ENCODE peak calls at places on chromosomes 4 and X, in four cellular contexts. Y, X, D and H are unnamed samples.

GRCh38 chr4:70269674-70270073 is 27.3 kb downstream of the CSN3 start:
- DNase-seq in Y (no peak), D (no peak), X (no peak), H (no peak)

GRCh38 chr4:8547108-8547911 is 32.9 kb upstream of the GPR78 start:
- DNase-seq in Y (no peak), X (no peak), D (no peak), H (peak)

GRCh38 chr4:154618708-154619315 is 6.4 kb upstream of the FGG start:
- DNase-seq in D (peak), Y (no peak), X (peak), H (no peak)

GRCh38 chrX:31600823-31601222 is 529.0 kb upstream of the FTHL17 start:
- DNase-seq in X (no peak), Y (no peak), D (no peak), H (no peak)

GRCh38 chr4:53089940-53090729 is 228.0 kb downstream of the RASL11B start:
- DNase-seq in Y (no peak), D (no peak), X (no peak), H (peak)

GRCh38 chr4:75015627-75016026 is 82.7 kb downstream of the PARM1 start:
- DNase-seq in Y (no peak), X (peak), D (no peak), H (no peak)

GRCh38 chr4:78735697-78736096 is 40.5 kb upstream of the BMP2K start:
- DNase-seq in D (no peak), Y (no peak), X (no peak), H (no peak)

GRCh38 chr4:6884341-6884870 is 25.2 kb upstream of the TBC1D14 start:
- DNase-seq in Y (no peak), X (no peak), D (no peak), H (no peak)

GRCh38 chr4:15238720-15239119 is 189.1 kb upstream of the C1QTNF7 start:
- DNase-seq in D (no peak), X (no peak), Y (no peak), H (no peak)

GRCh38 chrX:31199051-31199769 is 127.4 kb upstream of the FTHL17 start:
- DNase-seq in Y (no peak), D (no peak), X (no peak), H (no peak)

GRCh38 chr4:5996641-5997040 is 21.6 kb downstream of the C4orf50 start:
- DNase-seq in X (no peak), Y (peak), D (no peak), H (no peak)

GRCh38 chr4:94504545-94504944 is 52.8 kb downstream of the PDLIM5 start:
- DNase-seq in D (no peak), Y (no peak), X (no peak), H (no peak)

GRCh38 chrX:72394518-72395163 is 88.9 kb upstream of the CITED1 start:
- DNase-seq in D (no peak), X (no peak), Y (no peak), H (no peak)

GRCh38 chr4:89598602-89599001 is 238.4 kb downstream of the SNCA start:
- DNase-seq in Y (no peak), X (no peak), D (no peak), H (no peak)

GRCh38 chr4:13539721-13540445 is 4.4 kb downstream of the NKX3-2 start:
- DNase-seq in D (no peak), X (no peak), Y (no peak), H (no peak)

GRCh38 chr4:66376921-66377320 is 706.6 kb upstream of the EPHA5 start:
- DNase-seq in Y (no peak), X (no peak), D (no peak), H (no peak)

GRCh38 chrX:132216283-132216682 is 3.0 kb downstream of the RAP2C start:
- DNase-seq in D (no peak), X (no peak), Y (no peak), H (no peak)

GRCh38 chrX:47568656-47569295 is 7.8 kb downstream of the ARAF start:
- DNase-seq in X (no peak), Y (no peak), D (no peak), H (no peak)

GRCh38 chr4:148166132-148166531 is 276.1 kb downstream of the NR3C2 start:
- DNase-seq in X (no peak), D (no peak), Y (peak), H (no peak)

GRCh38 chrX:67574696-67575095 is 30.9 kb downstream of the AR start:
- DNase-seq in X (no peak), Y (no peak), D (no peak), H (no peak)

GRCh38 chr4:154928640-154929257 is 147.7 kb downstream of the RBM46 start:
- DNase-seq in X (no peak), Y (no peak), D (no peak), H (no peak)

GRCh38 chrX:117788339-117788738 is 328.3 kb downstream of the KLHL13 start:
- DNase-seq in Y (no peak), X (no peak), D (no peak), H (no peak)

GRCh38 chr4:152247271-152247975 is 288.5 kb downstream of the FBXW7 start:
- DNase-seq in X (no peak), Y (no peak), D (no peak), H (no peak)

GRCh38 chrX:1388651-1389050 is 3.3 kb downstream of the SLC25A6 start:
- DNase-seq in Y (no peak), D (no peak), X (peak), H (no peak)

GRCh38 chr4:184384810-184385557 is 89.4 kb downstream of the IRF2 start:
- DNase-seq in X (no peak), Y (no peak), D (no peak), H (no peak)

GRCh38 chr4:784401-785331 is 41.3 kb downstream of the CPLX1 start:
- DNase-seq in Y (no peak), X (no peak), D (no peak), H (no peak)

GRCh38 chr4:186725422-186726149 is 1.9 kb upstream of the FAT1 start:
- DNase-seq in X (peak), Y (peak), D (peak), H (peak)

GRCh38 chrX:7147431-7147977 is at the start of gene STS:
- DNase-seq in Y (no peak), X (peak), D (peak), H (no peak)

GRCh38 chr4:1896658-1896991 is 25.4 kb downstream of the NSD2 start:
- DNase-seq in Y (no peak), X (no peak), D (no peak), H (no peak)

GRCh38 chr4:165493359-165493758 is 114.6 kb downstream of the CPE start:
- DNase-seq in D (peak), Y (peak), X (peak), H (peak)

GRCh38 chr4:20487852-20488251 is 212.4 kb upstream of the PACRGL start:
- DNase-seq in X (no peak), Y (no peak), D (no peak), H (no peak)

GRCh38 chr4:2047031-2047660 is 12.0 kb upstream of the NAT8L start:
- DNase-seq in Y (peak), X (no peak), D (no peak), H (no peak)

GRCh38 chr4:162456106-162456505 is 292.3 kb upstream of the FSTL5 start:
- DNase-seq in D (no peak), Y (no peak), X (no peak), H (no peak)

GRCh38 chrX:2320580-2321327 is 180.0 kb downstream of the DHRSX start:
- DNase-seq in X (no peak), D (no peak), Y (no peak), H (peak)

GRCh38 chr4:23484689-23485088 is 405.2 kb downstream of the PPARGC1A start:
- DNase-seq in Y (no peak), D (no peak), X (no peak), H (no peak)

GRCh38 chrX:6026980-6027379 is 201.7 kb downstream of the NLGN4X start:
- DNase-seq in D (no peak), X (no peak), Y (no peak), H (no peak)

GRCh38 chrX:6026484-6026883 is 202.2 kb downstream of the NLGN4X start:
- DNase-seq in D (no peak), X (no peak), Y (no peak), H (no peak)

GRCh38 chrX:6024204-6024603 is 204.5 kb downstream of the NLGN4X start:
- DNase-seq in X (no peak), Y (no peak), D (no peak), H (no peak)

DNA sequence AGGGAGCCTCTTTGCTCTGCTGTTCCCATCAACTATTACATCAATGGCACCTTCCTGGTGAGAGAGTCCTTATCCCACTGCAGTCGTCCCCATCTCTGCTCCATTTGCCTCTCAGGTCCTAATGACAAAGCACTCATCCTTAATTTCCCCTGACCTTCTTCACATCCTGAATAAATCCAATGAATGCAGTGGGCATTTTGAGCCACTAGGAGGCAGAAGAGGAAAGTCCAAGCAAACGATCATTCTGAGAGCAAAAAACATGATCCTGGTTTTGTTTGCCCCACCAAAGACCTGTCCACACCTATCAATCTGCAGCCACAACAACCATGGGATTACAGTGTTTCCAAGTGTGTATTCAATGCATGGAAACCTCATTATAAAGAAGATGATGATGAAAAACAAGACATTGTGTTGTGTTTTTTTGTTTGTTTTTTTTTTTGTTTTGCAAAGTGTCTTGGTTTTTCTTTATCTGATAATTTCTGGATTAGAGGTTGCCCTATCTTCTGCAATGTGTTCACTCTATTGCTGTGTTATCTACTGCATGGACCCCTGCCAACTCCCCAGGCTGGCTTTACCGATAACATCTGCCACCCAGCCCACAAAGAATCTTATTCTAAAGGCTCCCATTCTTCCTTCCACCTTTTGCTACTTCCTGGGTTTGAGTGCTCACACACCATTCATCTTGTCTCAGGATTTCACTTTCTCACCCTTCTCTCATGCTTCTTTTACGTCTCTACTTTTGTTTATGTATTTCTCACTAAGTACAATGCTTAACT is 207.2 kb downstream of the NLGN4X start:
- DNase-seq in D (no peak), Y (no peak), X (no peak), H (no peak)
- TF ChIP-seq CTCF in D (no peak), Y (peak), X (no peak), H (no peak)

GRCh38 chr4:123060039-123060770 is 137.8 kb upstream of the NUDT6 start:
- DNase-seq in D (no peak), Y (no peak), X (no peak), H (no peak)

GRCh38 chr4:123064390-123064789 is 142.0 kb upstream of the NUDT6 start:
- DNase-seq in Y (no peak), X (no peak), D (no peak), H (no peak)
- TF ChIP-seq CTCF in Y (no peak), X (no peak), D (no peak), H (no peak)

GRCh38 chr4:139223682-139224317 is 46.8 kb upstream of the ELF2 start:
- DNase-seq in X (no peak), D (no peak), Y (peak), H (no peak)

GRCh38 chr4:139232751-139233150 is 47.3 kb downstream of the MGARP start:
- DNase-seq in X (no peak), D (no peak), Y (no peak), H (no peak)

GRCh38 chr4:139222215-139222614 is 45.2 kb upstream of the ELF2 start:
- DNase-seq in D (no peak), Y (no peak), X (no peak), H (no peak)

GRCh38 chr4:139229534-139230039 is 50.4 kb downstream of the MGARP start:
- DNase-seq in X (no peak), Y (no peak), D (no peak), H (no peak)

GRCh38 chr4:139227729-139228404 is 50.8 kb upstream of the ELF2 start:
- DNase-seq in X (no peak), D (no peak), Y (no peak), H (no peak)
- TF ChIP-seq CTCF in X (no peak), D (no peak), Y (no peak), H (no peak)

GRCh38 chr4:172543249-172543648 is 625.4 kb upstream of the GALNT7 start:
- DNase-seq in X (no peak), Y (no peak), D (no peak), H (no peak)
- TF ChIP-seq CTCF in X (no peak), Y (no peak), D (no peak), H (no peak)

GRCh38 chr4:91114386-91114785 is 987.2 kb downstream of the CCSER1 start:
- DNase-seq in D (no peak), X (no peak), Y (no peak), H (no peak)

GRCh38 chr4:91113130-91113706 is 986.0 kb downstream of the CCSER1 start:
- DNase-seq in Y (no peak), X (no peak), D (no peak), H (no peak)

GRCh38 chr4:91118597-91118996 is 991.4 kb downstream of the CCSER1 start:
- DNase-seq in D (no peak), Y (no peak), X (no peak), H (no peak)

GRCh38 chr4:91111556-91111955 is 984.4 kb downstream of the CCSER1 start:
- DNase-seq in Y (no peak), D (no peak), X (no peak), H (no peak)

DNA sequence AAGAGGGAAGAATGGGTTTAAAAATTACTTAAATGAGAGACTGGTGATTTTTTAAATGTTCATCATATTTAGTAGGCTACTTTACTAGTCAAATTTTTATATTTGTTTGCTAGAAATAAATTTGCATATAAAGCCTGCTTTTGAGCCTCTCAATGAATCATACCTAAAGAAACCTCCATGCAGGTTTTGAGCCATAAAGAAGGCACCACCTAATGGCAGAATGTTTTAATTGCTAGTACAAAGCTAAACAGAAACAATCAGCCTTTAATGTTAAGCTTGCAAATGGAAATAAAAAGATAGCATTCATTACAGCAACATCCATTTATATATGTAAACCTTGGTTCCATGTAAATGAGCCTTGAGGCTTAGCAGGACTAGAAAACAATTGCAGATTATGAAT is 989.7 kb downstream of the CCSER1 start:
- DNase-seq in X (no peak), Y (no peak), D (no peak), H (no peak)
- TF ChIP-seq CTCF in X (no peak), Y (no peak), D (no peak), H (no peak)

GRCh38 chrX:124127496-124127895 is 166.0 kb downstream of the STAG2 start:
- DNase-seq in D (no peak), Y (no peak), X (no peak), H (no peak)
- TF ChIP-seq CTCF in D (no peak), Y (no peak), X (no peak), H (no peak)

GRCh38 chrX:49876750-49877149 is 2.5 kb upstream of the USP27X start:
- DNase-seq in X (no peak), Y (no peak), D (no peak), H (no peak)
- TF ChIP-seq CTCF in X (no peak), Y (no peak), D (no peak), H (no peak)